ENCODE peak calls at places on chromosomes 1 and 21, in eight cellular contexts. F is IMR-90, S is upper lobe of right lung, P is fibroblast of lung, O is choroid plexus epithelial cell, Z is tibial nerve, E is body of pancreas, W is thyroid gland. A is an unnamed sample.

GRCh38 chr1:22846453-22846852 is 126.2 kb downstream of the LACTBL1 start:
- DNase-seq in Z (no peak), E (no peak), O (no peak), S (peak; percentile 87), F (no peak), P (no peak), W (no peak), A (no peak)

GRCh38 chr1:97137862-97138514 is 416.4 kb downstream of the PTBP2 start:
- DNase-seq in F (peak; percentile 78), P (peak; percentile 71), W (no peak), O (peak; percentile 94), Z (peak; percentile 32), E (peak; percentile 65), S (no peak), A (no peak)

GRCh38 chr1:208237241-208237640 is 6.9 kb downstream of the PLXNA2 start:
- DNase-seq in P (no peak), W (no peak), S (no peak), Z (no peak), E (no peak), F (no peak), O (peak; percentile 54), A (no peak)

GRCh38 chr21:45183852-45184251 is 103.8 kb downstream of the POFUT2 start:
- DNase-seq in O (no peak), W (no peak), S (no peak), Z (no peak), F (peak; percentile 7), P (no peak), E (no peak), A (no peak)

GRCh38 chr1:170498896-170499295 is 33.1 kb upstream of the GORAB start:
- DNase-seq in S (no peak), F (no peak), E (no peak), P (no peak), W (no peak), O (no peak), Z (no peak), A (no peak)

GRCh38 chr1:6745073-6745472 is 40.2 kb upstream of the CAMTA1 start:
- DNase-seq in Z (no peak), F (no peak), O (no peak), S (no peak), P (no peak), E (no peak), W (no peak), A (no peak)

GRCh38 chr1:25743164-25744139 is 56.5 kb upstream of the SELENON start:
- DNase-seq in Z (peak; percentile 95), O (peak; percentile 95), W (peak; percentile 98), E (peak; percentile 87), S (peak; percentile 82), F (peak; percentile 35), P (peak; percentile 24), A (no peak)

GRCh38 chr1:205631010-205631726 is 643 bp downstream of the ELK4 start:
- DNase-seq in W (peak; percentile 81), F (peak; percentile 76), E (peak; percentile 79), S (peak; percentile 86), O (peak; percentile 86), Z (peak; percentile 33), P (peak; percentile 84), A (peak; percentile 66)

GRCh38 chr1:156912310-156912709 is 8.1 kb upstream of the LRRC71 start:
- DNase-seq in S (no peak), P (no peak), W (peak; percentile 60), E (no peak), Z (no peak), F (no peak), O (no peak), A (no peak)

GRCh38 chr21:28636988-28637691 is 355.5 kb downstream of the LTN1 start:
- DNase-seq in S (no peak), E (no peak), F (peak; percentile 94), P (peak; percentile 98), Z (no peak), W (no peak), O (peak; percentile 83), A (no peak)

GRCh38 chr1:199403421-199404116 is 623.9 kb upstream of the NR5A2 start:
- DNase-seq in O (peak; percentile 65), F (peak; percentile 85), W (no peak), E (no peak), P (peak; percentile 96), Z (no peak), S (no peak), A (no peak)

GRCh38 chr1:185526318-185527307 is 207.6 kb upstream of the HMCN1 start:
- DNase-seq in P (no peak), E (no peak), S (no peak), F (no peak), O (no peak), Z (no peak), W (no peak), A (no peak)

GRCh38 chr1:4961935-4962645 is 307.7 kb downstream of the AJAP1 start:
- DNase-seq in Z (no peak), P (no peak), O (no peak), E (no peak), W (no peak), F (no peak), S (peak; percentile 20), A (no peak)

GRCh38 chr1:161481624-161482392 is 23.4 kb upstream of the FCGR2A start:
- DNase-seq in F (no peak), W (no peak), E (no peak), Z (no peak), S (no peak), O (no peak), P (no peak), A (no peak)

GRCh38 chr1:6220236-6220635 is 14.3 kb downstream of the RNF207 start:
- DNase-seq in P (no peak), E (no peak), F (peak; percentile 49), O (no peak), S (no peak), W (no peak), Z (no peak), A (no peak)

GRCh38 chr1:31003613-31004230 is 61.8 kb downstream of the PUM1 start:
- DNase-seq in F (no peak), Z (no peak), S (no peak), E (no peak), O (no peak), W (no peak), P (peak; percentile 62), A (no peak)

GRCh38 chr21:46314441-46315020 is 9.1 kb downstream of the C21orf58 start:
- DNase-seq in F (no peak), P (no peak), E (no peak), Z (no peak), S (no peak), W (no peak), O (no peak), A (no peak)

GRCh38 chr1:94667716-94668282 is 126.2 kb upstream of the F3 start:
- DNase-seq in O (no peak), E (no peak), S (no peak), W (peak; percentile 31), P (no peak), F (no peak), Z (no peak), A (no peak)

GRCh38 chr1:202860744-202861419 is 28.1 kb downstream of the RABIF start:
- DNase-seq in F (peak; percentile 33), E (peak; percentile 84), S (peak; percentile 83), P (peak; percentile 46), O (peak; percentile 28), Z (no peak), W (peak; percentile 61), A (peak; percentile 17)

GRCh38 chr1:40341509-40342380 is 24.7 kb upstream of the COL9A2 start:
- DNase-seq in Z (no peak), O (no peak), S (no peak), E (no peak), W (no peak), P (no peak), F (no peak), A (no peak)

GRCh38 chr1:54791880-54792522 is 9.1 kb downstream of the TTC22 start:
- DNase-seq in F (peak; percentile 34), O (peak; percentile 66), S (no peak), E (peak; percentile 55), Z (no peak), W (no peak), P (no peak), A (no peak)

GRCh38 chr1:227869851-227870305 is 54.4 kb downstream of the PRSS38 start:
- DNase-seq in F (no peak), Z (no peak), S (no peak), E (no peak), W (no peak), O (no peak), P (no peak), A (no peak)

GRCh38 chr1:65189716-65190115 is 41.7 kb downstream of the AK4 start:
- DNase-seq in F (peak; percentile 44), W (no peak), P (peak; percentile 57), Z (no peak), S (no peak), O (peak; percentile 43), E (no peak), A (no peak)
- TF ChIP-seq CTCF in F (no peak), W (no peak), P (no peak), Z (no peak), S (no peak), O (no peak), E (no peak), A (no peak)

DNA sequence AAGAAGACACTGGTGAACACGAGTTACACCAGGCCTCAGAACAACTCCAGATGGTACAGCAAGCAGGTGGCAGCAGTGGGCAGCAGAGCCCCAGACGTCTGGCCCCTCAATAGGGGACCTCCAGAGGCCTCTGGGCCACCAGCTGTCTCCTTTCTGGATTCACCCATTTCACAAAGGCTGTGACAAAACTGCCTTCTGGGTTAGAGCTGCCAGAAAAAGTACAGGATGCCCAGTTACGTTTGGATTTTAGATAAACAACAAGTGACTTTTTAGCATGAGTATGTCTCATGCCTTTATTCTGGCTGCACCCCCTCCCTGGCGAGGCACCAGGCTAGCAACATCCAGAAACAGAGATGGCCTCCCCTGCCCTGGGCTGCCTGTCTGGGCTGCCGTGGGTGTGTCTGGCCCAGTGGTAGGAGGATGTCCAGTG is 30.1 kb downstream of the ITPKB start:
- DNase-seq in E (no peak), O (no peak), S (no peak), P (no peak), Z (no peak), F (peak; percentile 39), W (no peak), A (no peak)
- TF ChIP-seq CTCF in E (no peak), O (peak; percentile 14), S (peak; percentile 22), P (peak; percentile 1), Z (no peak), F (no peak), W (no peak), A (no peak)

GRCh38 chr1:82919828-82920227 is 1079.1 kb downstream of the TTLL7 start:
- DNase-seq in Z (no peak), E (no peak), P (no peak), S (no peak), F (no peak), W (no peak), O (no peak), A (no peak)
- TF ChIP-seq CTCF in Z (no peak), E (no peak), P (no peak), S (no peak), F (no peak), W (no peak), O (no peak), A (no peak)

GRCh38 chr1:210325026-210325670 is 3.6 kb upstream of the HHAT start:
- DNase-seq in Z (no peak), W (no peak), S (no peak), P (no peak), O (no peak), F (no peak), E (no peak), A (no peak)
- TF ChIP-seq CTCF in Z (no peak), W (no peak), S (no peak), P (no peak), O (no peak), F (no peak), E (no peak), A (no peak)

GRCh38 chr1:201140941-201141260 is 13.4 kb downstream of the TMEM9 start:
- DNase-seq in O (no peak), P (no peak), W (no peak), S (no peak), E (no peak), F (no peak), Z (no peak), A (no peak)
- TF ChIP-seq CTCF in O (no peak), P (no peak), W (no peak), S (no peak), E (no peak), F (no peak), Z (no peak), A (no peak)

A was measured in natural killer cell.